ENCODE peak calls at places on chromosomes 4 and X, in eight cellular contexts. W is mesothelial cell of epicardium, U is osteocyte, K is breast epithelium, I is upper lobe of left lung, P is neural crest cell, G is ovary, O is uterus. C is an unnamed sample.
A peak's percentile ranks its signal among the peaks of the same experiment; 100 is the strongest.

GRCh38 chr4:1711055-1711905 is 839 bp downstream of the SLBP start:
- DNase-seq in I (peak; percentile 69), P (no peak), G (peak; percentile 55), O (no peak), K (no peak), U (no peak), W (peak; percentile 51), C (no peak)

GRCh38 chrX:73577368-73577767 is 14.4 kb downstream of the CHIC1 start:
- DNase-seq in K (no peak), P (no peak), O (no peak), W (no peak), I (no peak), G (no peak), U (no peak), C (no peak)

GRCh38 chrX:70262952-70263567 is 3.1 kb upstream of the P2RY4 start:
- DNase-seq in U (no peak), O (no peak), K (peak; percentile 53), I (peak; percentile 36), G (peak; percentile 26), P (peak; percentile 37), W (peak; percentile 55), C (no peak)

GRCh38 chr4:98639108-98639507 is 19.3 kb downstream of the TSPAN5 start:
- DNase-seq in K (no peak), W (no peak), G (no peak), I (no peak), O (no peak), U (no peak), P (no peak), C (no peak)

GRCh38 chr4:178395798-178396197 is 953.6 kb upstream of the AGA start:
- DNase-seq in U (no peak), W (no peak), I (no peak), O (no peak), P (no peak), G (no peak), K (no peak), C (no peak)

GRCh38 chrX:71178908-71179307 is 34.3 kb downstream of the NLGN3 start:
- DNase-seq in O (peak; percentile 39), K (no peak), P (peak; percentile 25), W (peak; percentile 47), G (peak; percentile 46), U (no peak), I (peak; percentile 51), C (no peak)

GRCh38 chrX:53071604-53072417 is 10.4 kb upstream of the TSPYL2 start:
- DNase-seq in U (no peak), I (peak; percentile 78), G (peak; percentile 75), O (peak; percentile 68), P (no peak), W (peak; percentile 51), K (no peak), C (peak; percentile 32)

GRCh38 chr4:142473960-142474338 is 372.2 kb downstream of the INPP4B start:
- DNase-seq in W (no peak), K (no peak), U (no peak), G (no peak), I (no peak), P (no peak), O (no peak), C (no peak)

DNA sequence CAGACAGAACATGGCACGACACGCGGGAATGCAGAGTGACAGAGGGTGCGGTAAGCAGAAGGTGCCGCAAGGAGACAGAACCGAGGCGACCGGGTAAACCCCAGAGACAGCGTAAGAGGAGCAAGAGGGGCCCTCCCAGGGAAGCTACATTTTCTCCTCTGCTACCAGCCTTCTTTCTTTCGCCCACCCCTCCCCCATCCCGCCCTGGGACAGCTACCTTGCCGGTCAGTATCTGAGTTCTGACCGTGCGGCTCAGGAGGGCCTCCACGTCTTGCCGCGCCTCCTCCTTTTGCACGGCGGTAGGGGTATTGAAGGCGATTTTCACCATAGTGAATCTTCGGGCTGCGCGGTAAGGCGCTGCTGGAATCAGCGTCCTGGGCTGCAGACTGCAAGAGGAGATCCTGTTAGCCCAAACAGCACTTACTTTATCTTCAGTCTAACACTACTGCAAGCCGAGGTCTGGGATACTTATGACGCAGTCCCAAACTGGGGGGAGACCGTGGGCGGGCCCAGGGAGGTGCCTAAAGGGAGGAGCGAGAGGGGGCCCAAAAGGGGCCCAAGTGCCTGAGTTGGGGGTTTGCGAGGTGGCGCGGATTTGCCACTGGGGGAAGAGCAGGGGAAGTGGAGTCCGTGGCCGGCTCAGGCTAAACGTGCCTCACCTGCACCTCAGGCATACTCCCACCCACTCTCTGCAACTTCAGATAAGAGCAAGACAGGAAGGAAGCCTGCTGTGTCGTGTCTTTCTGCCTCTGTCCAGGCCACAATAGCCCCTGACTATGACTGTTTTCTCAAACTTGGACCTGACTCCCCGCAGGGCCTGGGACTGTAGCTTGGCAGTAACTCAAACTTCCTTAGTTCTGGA is at the start of gene ITM2A:
- DNase-seq in G (peak; percentile 65), W (peak; percentile 46), I (peak; percentile 23), U (no peak), P (peak; percentile 2), K (peak; percentile 49), O (peak; percentile 56), C (peak; percentile 29)
- TF ChIP-seq CTCF in G (no peak), W (no peak), I (no peak), U (no peak), P (peak; percentile 19), K (no peak), O (no peak), C (no peak)

GRCh38 chr4:146432065-146432464 is 89.7 kb downstream of the SLC10A7 start:
- DNase-seq in U (no peak), I (no peak), O (no peak), G (no peak), K (no peak), P (no peak), W (no peak), C (no peak)
- TF ChIP-seq CTCF in U (no peak), I (no peak), O (no peak), G (no peak), K (no peak), P (no peak), W (no peak), C (no peak)

GRCh38 chr4:76981649-76982048 is 32.1 kb downstream of the SEPTIN11 start:
- DNase-seq in O (no peak), W (no peak), K (no peak), G (no peak), U (no peak), P (no peak), I (no peak), C (no peak)

GRCh38 chr4:76984788-76985211 is 35.2 kb downstream of the SEPTIN11 start:
- DNase-seq in O (peak; percentile 72), G (peak; percentile 58), K (no peak), W (peak; percentile 42), U (peak; percentile 89), I (peak; percentile 23), P (no peak), C (no peak)

GRCh38 chr4:76987153-76987562 is 37.6 kb downstream of the SEPTIN11 start:
- DNase-seq in I (no peak), O (no peak), U (no peak), W (no peak), K (no peak), P (no peak), G (peak; percentile 20), C (no peak)

GRCh38 chr4:76982638-76983579 is 33.4 kb downstream of the SEPTIN11 start:
- DNase-seq in O (no peak), K (no peak), W (no peak), P (no peak), I (no peak), G (no peak), U (no peak), C (no peak)

GRCh38 chr4:76984127-76984526 is 34.6 kb downstream of the SEPTIN11 start:
- DNase-seq in K (no peak), W (no peak), O (no peak), U (no peak), I (no peak), G (no peak), P (no peak), C (no peak)
- TF ChIP-seq CTCF in K (no peak), W (peak; percentile 28), O (peak; percentile 20), U (peak; percentile 52), I (no peak), G (no peak), P (peak; percentile 43), C (no peak)

GRCh38 chrX:64093761-64094160 is 111.7 kb downstream of the AMER1 start:
- DNase-seq in W (no peak), G (no peak), U (no peak), K (no peak), P (no peak), O (no peak), I (no peak), C (no peak)
- TF ChIP-seq CTCF in W (peak; percentile 28), G (no peak), U (peak; percentile 53), K (no peak), P (peak; percentile 55), O (no peak), I (no peak), C (no peak)

GRCh38 chr4:165428957-165429356 is 50.1 kb downstream of the CPE start:
- DNase-seq in G (no peak), O (no peak), P (no peak), U (no peak), I (no peak), K (no peak), W (no peak), C (no peak)

GRCh38 chr4:165426331-165426730 is 47.5 kb downstream of the CPE start:
- DNase-seq in U (no peak), I (no peak), O (no peak), P (no peak), W (no peak), K (no peak), G (no peak), C (no peak)

GRCh38 chr4:165426769-165427168 is 48.0 kb downstream of the CPE start:
- DNase-seq in G (no peak), W (no peak), O (no peak), U (no peak), P (no peak), K (no peak), I (no peak), C (no peak)

GRCh38 chr4:165425629-165426028 is 46.8 kb downstream of the CPE start:
- DNase-seq in W (no peak), K (no peak), P (no peak), U (no peak), I (no peak), O (no peak), G (no peak), C (no peak)
- TF ChIP-seq CTCF in W (no peak), K (no peak), P (no peak), U (no peak), I (no peak), O (no peak), G (no peak), C (no peak)

GRCh38 chr4:157014621-157015591 is 43.3 kb upstream of the PDGFC start:
- DNase-seq in U (no peak), P (no peak), I (no peak), K (no peak), O (no peak), G (no peak), W (no peak), C (no peak)
- TF ChIP-seq CTCF in U (no peak), P (no peak), I (no peak), K (no peak), O (no peak), G (no peak), W (no peak), C (no peak)

DNA sequence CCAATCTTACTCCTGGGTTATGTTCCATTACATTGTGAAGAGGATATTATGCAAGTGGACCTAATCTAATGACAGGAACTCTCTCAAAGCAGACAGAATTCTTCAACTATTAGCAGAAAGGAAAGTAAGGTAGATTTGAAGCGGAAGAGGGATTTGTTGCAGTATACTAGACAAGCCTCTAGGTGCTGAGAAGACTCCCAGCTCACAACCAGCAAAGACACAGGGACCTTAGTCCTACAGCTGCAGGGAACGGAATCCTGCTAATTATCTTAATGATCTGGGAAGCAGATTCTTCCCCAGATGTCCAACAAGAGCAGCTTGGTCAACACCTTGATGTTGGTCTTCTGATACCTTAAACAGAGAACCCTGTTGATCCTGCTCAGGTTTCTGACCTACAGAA is 73.6 kb downstream of the STK32B start:
- DNase-seq in U (no peak), W (no peak), K (no peak), P (no peak), O (no peak), I (no peak), G (no peak), C (no peak)
- TF ChIP-seq CTCF in U (no peak), W (no peak), K (no peak), P (no peak), O (no peak), I (no peak), G (no peak), C (no peak)